ENCODE peak calls at places on chromosomes 7 and 10, in six cellular contexts. B, G, C, S, H and E are unnamed samples.

GRCh38 chr7:29106128-29106988 is 40.0 kb downstream of the CPVL start:
- DNase-seq in C (peak), G (peak), H (peak), B (peak), S (peak), E (peak)

GRCh38 chr7:115548756-115549155 is 481.8 kb downstream of the TFEC start:
- DNase-seq in H (no peak), S (no peak), G (no peak), C (no peak), B (no peak), E (no peak)

GRCh38 chr7:50959560-50959959 is 176.9 kb upstream of the GRB10 start:
- DNase-seq in S (no peak), G (no peak), C (no peak), H (no peak), B (no peak), E (no peak)

GRCh38 chr10:77587424-77587806 is 50.2 kb downstream of the KCNMA1 start:
- DNase-seq in B (no peak), G (no peak), S (no peak), H (no peak), C (no peak), E (no peak)

GRCh38 chr7:81430761-81431160 is 339.1 kb downstream of the HGF start:
- DNase-seq in B (no peak), C (no peak), S (no peak), H (no peak), G (no peak), E (no peak)

GRCh38 chr7:105857009-105857952 is 19.1 kb downstream of the ATXN7L1 start:
- DNase-seq in G (no peak), S (no peak), C (no peak), H (no peak), B (no peak), E (no peak)

GRCh38 chr7:27753863-27754262 is 13.9 kb downstream of the TAX1BP1 start:
- DNase-seq in H (no peak), C (no peak), S (no peak), B (no peak), G (no peak), E (no peak)

GRCh38 chr7:158263964-158264748 is 323.5 kb downstream of the PTPRN2 start:
- DNase-seq in C (no peak), H (no peak), G (no peak), B (no peak), S (no peak), E (no peak)

GRCh38 chr10:49651039-49651835 is 28.2 kb upstream of the C10orf53 start:
- DNase-seq in S (no peak), B (no peak), G (no peak), C (peak), H (no peak), E (no peak)

GRCh38 chr7:41573017-41573416 is 129.9 kb downstream of the INHBA start:
- DNase-seq in B (no peak), C (no peak), S (no peak), G (peak), H (peak), E (no peak)

GRCh38 chr7:526474-527034 is 6.9 kb upstream of the PDGFA start:
- DNase-seq in C (no peak), G (no peak), S (no peak), H (no peak), B (no peak), E (no peak)
- H2AFZ ChIP-seq in C (no peak), G (no peak), S (no peak), H (no peak), B (no peak), E (no peak)

GRCh38 chr10:983401-983800 is 4.8 kb upstream of the GTPBP4 start:
- DNase-seq in S (no peak), C (no peak), H (no peak), B (no peak), G (no peak), E (no peak)

GRCh38 chr10:983951-984705 is 4.1 kb upstream of the GTPBP4 start:
- DNase-seq in G (peak), C (no peak), H (no peak), B (no peak), S (no peak), E (peak)

GRCh38 chr10:986881-987634 is 1.2 kb upstream of the GTPBP4 start:
- DNase-seq in G (peak), B (no peak), C (no peak), S (no peak), H (peak), E (peak)

GRCh38 chr10:986137-986825 is 2.0 kb upstream of the GTPBP4 start:
- DNase-seq in S (no peak), G (peak), B (no peak), C (no peak), H (peak), E (peak)

DNA sequence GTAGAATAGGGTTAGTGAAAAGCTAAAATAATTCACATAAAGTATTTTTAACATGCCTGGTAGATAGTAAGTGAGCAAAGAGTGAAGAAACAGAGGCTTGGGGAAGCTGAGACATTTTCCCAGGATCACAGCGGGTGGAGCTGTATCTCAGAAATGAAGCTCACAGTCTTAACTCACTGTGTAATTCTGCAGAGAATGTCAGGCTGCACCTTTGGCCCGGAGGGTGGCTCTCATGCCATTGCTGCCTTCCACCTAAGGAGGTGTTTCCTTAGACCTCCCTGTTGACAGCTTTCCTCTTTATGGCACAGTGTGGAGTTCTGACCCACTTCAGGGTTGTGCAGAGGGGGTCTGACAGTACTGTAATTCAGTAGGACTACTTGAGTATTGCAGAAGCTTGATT is 2.9 kb upstream of the GTPBP4 start:
- DNase-seq in B (no peak), G (no peak), S (no peak), H (no peak), C (no peak), E (no peak)
- H4K91ac ChIP-seq in B (no peak), G (peak), S (no peak), H (no peak), C (no peak), E (no peak)

DNA sequence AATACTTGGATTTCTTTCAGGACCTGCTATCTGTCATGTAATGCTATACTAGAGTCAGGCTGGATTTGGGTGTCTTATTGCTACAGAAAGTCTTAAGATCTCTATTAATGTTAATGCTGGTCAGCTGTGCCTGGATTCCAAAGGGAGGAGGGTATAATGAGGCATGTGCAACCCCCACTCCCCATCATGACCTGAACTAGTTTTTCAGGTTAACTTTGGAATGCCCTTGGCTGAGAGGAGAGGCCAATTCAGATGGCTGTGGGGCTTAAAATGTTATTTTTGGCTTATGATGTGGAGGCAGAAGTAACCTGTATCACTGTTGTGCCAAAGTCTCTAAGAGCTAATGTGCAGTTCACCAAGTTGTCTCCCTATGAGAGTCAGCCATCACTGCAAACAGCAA is 510.9 kb upstream of the C7orf33 start:
- DNase-seq in S (no peak), G (no peak), C (no peak), B (no peak), H (no peak), E (no peak)
- H2AK5ac ChIP-seq in S (no peak), G (no peak), C (no peak), B (no peak), H (no peak), E (no peak)

DNA sequence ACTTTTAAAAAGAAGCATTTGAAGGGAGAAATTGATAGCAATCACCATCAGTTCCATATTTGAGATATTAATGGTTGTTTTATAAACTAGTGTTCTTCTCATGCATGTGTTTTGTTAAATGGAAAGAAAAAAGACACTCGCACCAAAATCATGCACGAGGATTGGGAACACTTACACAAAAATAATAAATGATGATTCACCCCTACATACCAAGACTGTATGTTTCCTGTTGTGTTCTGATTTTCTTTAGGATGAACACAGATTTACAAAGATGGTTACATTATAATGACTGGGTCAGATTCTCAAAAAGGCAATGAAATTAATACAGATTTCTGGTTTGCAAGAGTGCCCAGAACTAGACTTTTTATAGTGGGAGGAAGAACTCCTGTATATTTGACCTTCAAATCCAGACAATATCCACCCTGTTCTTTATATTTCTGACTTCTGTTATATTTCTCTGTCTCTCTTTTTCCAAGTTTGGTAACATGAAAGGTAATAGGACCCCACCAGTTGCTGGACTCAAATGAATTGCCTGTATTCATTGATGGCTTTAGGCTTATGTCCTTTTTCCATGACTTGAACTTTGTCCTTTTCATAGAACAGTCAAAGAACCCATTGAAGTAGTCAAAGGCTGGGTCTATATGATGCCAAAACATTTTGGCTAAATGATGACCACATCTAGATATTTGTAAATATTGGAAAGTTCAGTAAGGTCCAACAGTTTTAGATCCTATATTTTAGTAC is 54.4 kb downstream of the SEMA3A start:
- DNase-seq in G (peak), H (no peak), B (no peak), C (no peak), S (no peak), E (no peak)
- H2AFZ ChIP-seq in G (no peak), H (no peak), B (no peak), C (no peak), S (no peak), E (no peak)

GRCh38 chr7:55481126-55481525 is 91.2 kb downstream of the VOPP1 start:
- DNase-seq in G (no peak), S (no peak), H (no peak), C (peak), B (no peak), E (no peak)
- H4K91ac ChIP-seq in G (no peak), S (no peak), H (no peak), C (no peak), B (no peak), E (no peak)